ENCODE peak calls at places on chromosomes 2 and 18, in seven cellular contexts. One of them, this sample, is unnamed.

GRCh38 chr18:23838801-23839366 is 149.6 kb downstream of the LAMA3 start:
- DNase-seq in lower lobe of right lung: no peak
- DNase-seq in A549: no peak
- DNase-seq in thoracic aorta: no peak
- DNase-seq in upper lobe of right lung: no peak
- DNase-seq in BE2C: no peak
- DNase-seq in OCI-LY7: no peak
- DNase-seq in this sample: no peak

GRCh38 chr2:236840857-236841256 is 244.8 kb upstream of the COPS8 start:
- DNase-seq in OCI-LY7: no peak
- DNase-seq in lower lobe of right lung: no peak
- DNase-seq in thoracic aorta: no peak
- DNase-seq in upper lobe of right lung: no peak
- DNase-seq in A549: no peak
- DNase-seq in BE2C: no peak
- DNase-seq in this sample: no peak

GRCh38 chr2:142596334-142597088 is 281.0 kb upstream of the KYNU start:
- DNase-seq in thoracic aorta: no peak
- DNase-seq in upper lobe of right lung: no peak
- DNase-seq in OCI-LY7: no peak
- DNase-seq in BE2C: no peak
- DNase-seq in A549: no peak
- DNase-seq in lower lobe of right lung: no peak
- DNase-seq in this sample: no peak

GRCh38 chr18:11175266-11175947 is 26.0 kb upstream of the PIEZO2 start:
- DNase-seq in OCI-LY7: no peak
- DNase-seq in BE2C: no peak
- DNase-seq in upper lobe of right lung: no peak
- DNase-seq in thoracic aorta: no peak
- DNase-seq in lower lobe of right lung: no peak
- DNase-seq in A549: no peak
- DNase-seq in this sample: no peak

GRCh38 chr2:124884315-124884714 is 859.2 kb downstream of the CNTNAP5 start:
- DNase-seq in OCI-LY7: no peak
- DNase-seq in BE2C: no peak
- DNase-seq in upper lobe of right lung: no peak
- DNase-seq in A549: no peak
- DNase-seq in thoracic aorta: no peak
- DNase-seq in lower lobe of right lung: no peak
- DNase-seq in this sample: no peak

GRCh38 chr2:179726461-179727180 is 134.8 kb downstream of the ZNF385B start:
- DNase-seq in A549: no peak
- DNase-seq in lower lobe of right lung: no peak
- DNase-seq in OCI-LY7: no peak
- DNase-seq in BE2C: no peak
- DNase-seq in thoracic aorta: no peak
- DNase-seq in upper lobe of right lung: no peak
- DNase-seq in this sample: no peak

GRCh38 chr18:31741096-31741735 is 19.5 kb downstream of the SLC25A52 start:
- DNase-seq in upper lobe of right lung: no peak
- DNase-seq in OCI-LY7: peak; percentile 13
- DNase-seq in BE2C: peak; percentile 20
- DNase-seq in thoracic aorta: peak; percentile 17
- DNase-seq in lower lobe of right lung: no peak
- DNase-seq in A549: no peak
- DNase-seq in this sample: no peak

GRCh38 chr2:106789185-106789584 is 96.8 kb downstream of the ST6GAL2 start:
- DNase-seq in thoracic aorta: no peak
- DNase-seq in A549: no peak
- DNase-seq in BE2C: peak; percentile 30
- DNase-seq in lower lobe of right lung: no peak
- DNase-seq in upper lobe of right lung: no peak
- DNase-seq in OCI-LY7: peak; percentile 65
- DNase-seq in this sample: no peak

GRCh38 chr18:30806823-30807222 is 235.7 kb downstream of the DSC3 start:
- DNase-seq in OCI-LY7: no peak
- DNase-seq in A549: no peak
- DNase-seq in upper lobe of right lung: no peak
- DNase-seq in lower lobe of right lung: no peak
- DNase-seq in thoracic aorta: no peak
- DNase-seq in BE2C: no peak
- DNase-seq in this sample: no peak

GRCh38 chr2:28340312-28341202 is 52.1 kb upstream of the FOSL2 start:
- DNase-seq in thoracic aorta: no peak
- DNase-seq in lower lobe of right lung: no peak
- DNase-seq in upper lobe of right lung: peak; percentile 38
- DNase-seq in OCI-LY7: no peak
- DNase-seq in A549: no peak
- DNase-seq in BE2C: no peak
- DNase-seq in this sample: no peak

GRCh38 chr2:23526114-23526513 is 141.1 kb downstream of the KLHL29 start:
- DNase-seq in BE2C: no peak
- DNase-seq in thoracic aorta: no peak
- DNase-seq in OCI-LY7: no peak
- DNase-seq in A549: no peak
- DNase-seq in upper lobe of right lung: no peak
- DNase-seq in lower lobe of right lung: no peak
- DNase-seq in this sample: no peak

GRCh38 chr2:20990446-20990988 is 53.4 kb downstream of the APOB start:
- DNase-seq in upper lobe of right lung: no peak
- DNase-seq in OCI-LY7: no peak
- DNase-seq in thoracic aorta: no peak
- DNase-seq in BE2C: no peak
- DNase-seq in A549: no peak
- DNase-seq in lower lobe of right lung: no peak
- DNase-seq in this sample: no peak

GRCh38 chr2:219959471-219959870 is 332.0 kb downstream of the SLC4A3 start:
- DNase-seq in OCI-LY7: no peak
- DNase-seq in A549: no peak
- DNase-seq in lower lobe of right lung: no peak
- DNase-seq in upper lobe of right lung: no peak
- DNase-seq in thoracic aorta: no peak
- DNase-seq in BE2C: no peak
- DNase-seq in this sample: no peak

GRCh38 chr2:99395589-99396130 is 58.5 kb downstream of the EIF5B start:
- DNase-seq in BE2C: no peak
- DNase-seq in thoracic aorta: no peak
- DNase-seq in A549: no peak
- DNase-seq in lower lobe of right lung: no peak
- DNase-seq in upper lobe of right lung: no peak
- DNase-seq in OCI-LY7: no peak
- DNase-seq in this sample: no peak

GRCh38 chr2:128808462-128809255 is 490.0 kb upstream of the HS6ST1 start:
- DNase-seq in thoracic aorta: no peak
- DNase-seq in A549: no peak
- DNase-seq in lower lobe of right lung: no peak
- DNase-seq in OCI-LY7: no peak
- DNase-seq in upper lobe of right lung: no peak
- DNase-seq in BE2C: no peak
- DNase-seq in this sample: no peak

GRCh38 chr2:128690431-128690830 is 371.8 kb upstream of the HS6ST1 start:
- DNase-seq in OCI-LY7: no peak
- DNase-seq in A549: no peak
- DNase-seq in BE2C: no peak
- DNase-seq in upper lobe of right lung: no peak
- DNase-seq in thoracic aorta: no peak
- DNase-seq in lower lobe of right lung: no peak
- DNase-seq in this sample: no peak

GRCh38 chr18:12779043-12779442 is 76.2 kb downstream of the PSMG2 start:
- DNase-seq in A549: no peak
- DNase-seq in thoracic aorta: no peak
- DNase-seq in BE2C: no peak
- DNase-seq in lower lobe of right lung: no peak
- DNase-seq in OCI-LY7: no peak
- DNase-seq in upper lobe of right lung: no peak
- DNase-seq in this sample: no peak

GRCh38 chr2:33126973-33127372 is 180.2 kb downstream of the LTBP1 start:
- DNase-seq in thoracic aorta: no peak
- DNase-seq in lower lobe of right lung: no peak
- DNase-seq in OCI-LY7: no peak
- DNase-seq in A549: no peak
- DNase-seq in upper lobe of right lung: no peak
- DNase-seq in BE2C: no peak
- DNase-seq in this sample: no peak

GRCh38 chr2:216665240-216665639 is 30.1 kb downstream of the IGFBP5 start:
- DNase-seq in thoracic aorta: no peak
- DNase-seq in lower lobe of right lung: no peak
- DNase-seq in BE2C: peak; percentile 54
- DNase-seq in OCI-LY7: no peak
- DNase-seq in upper lobe of right lung: no peak
- DNase-seq in A549: no peak
- DNase-seq in this sample: no peak

GRCh38 chr18:74351354-74351753 is 35.7 kb downstream of the C18orf63 start:
- DNase-seq in A549: no peak
- DNase-seq in BE2C: no peak
- DNase-seq in OCI-LY7: peak; percentile 7
- DNase-seq in thoracic aorta: no peak
- DNase-seq in lower lobe of right lung: no peak
- DNase-seq in upper lobe of right lung: no peak
- DNase-seq in this sample: no peak

GRCh38 chr2:240893363-240893828 is 2.6 kb downstream of the MAB21L4 start:
- DNase-seq in OCI-LY7: peak; percentile 26
- DNase-seq in thoracic aorta: no peak
- DNase-seq in A549: no peak
- DNase-seq in BE2C: no peak
- DNase-seq in upper lobe of right lung: no peak
- DNase-seq in lower lobe of right lung: no peak
- DNase-seq in this sample: no peak

GRCh38 chr2:70541481-70542020 is 12.1 kb downstream of the TGFA start:
- DNase-seq in upper lobe of right lung: no peak
- DNase-seq in OCI-LY7: no peak
- DNase-seq in A549: no peak
- DNase-seq in BE2C: no peak
- DNase-seq in lower lobe of right lung: no peak
- DNase-seq in thoracic aorta: no peak
- DNase-seq in this sample: no peak
- TF ChIP-seq CTCF in upper lobe of right lung: no peak
- TF ChIP-seq CTCF in OCI-LY7: no peak
- TF ChIP-seq CTCF in A549: no peak
- TF ChIP-seq CTCF in BE2C: no peak
- TF ChIP-seq CTCF in lower lobe of right lung: no peak
- TF ChIP-seq CTCF in thoracic aorta: no peak
- TF ChIP-seq CTCF in this sample: no peak

DNA sequence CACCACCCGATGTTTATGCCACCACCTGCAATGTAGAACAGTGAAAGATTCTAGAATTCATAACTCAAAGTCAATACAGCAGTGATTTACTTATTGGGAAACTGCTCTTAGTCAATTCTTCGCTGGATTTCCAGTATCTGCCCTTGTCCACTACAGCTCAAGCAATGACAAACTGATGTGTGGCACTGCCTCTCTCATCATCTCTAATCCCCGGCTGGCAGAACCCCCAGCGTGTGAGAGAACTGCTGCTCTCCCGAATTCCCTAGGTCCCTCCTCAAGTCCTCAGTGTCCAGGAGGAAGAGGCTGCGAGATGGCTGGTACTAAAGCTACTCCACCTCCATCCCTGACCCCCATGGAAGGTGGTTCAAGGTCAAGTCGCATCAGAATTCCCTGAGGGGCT is 1.6 kb downstream of the TXNL4A start:
- DNase-seq in upper lobe of right lung: no peak
- DNase-seq in lower lobe of right lung: no peak
- DNase-seq in thoracic aorta: no peak
- DNase-seq in OCI-LY7: no peak
- DNase-seq in A549: no peak
- DNase-seq in BE2C: no peak
- DNase-seq in this sample: no peak
- H3K4me1 ChIP-seq in upper lobe of right lung: peaks cover 36% of the 10 kb centered on the region
- H3K4me1 ChIP-seq in lower lobe of right lung: peaks cover 57% of the 10 kb centered on the region
- H3K4me1 ChIP-seq in thoracic aorta: peaks cover 16% of the 10 kb centered on the region
- H3K4me1 ChIP-seq in OCI-LY7: peaks cover 12% of the 10 kb centered on the region
- H3K4me1 ChIP-seq in A549: peaks cover 13% of the 10 kb centered on the region
- H3K4me1 ChIP-seq in BE2C: no peaks in the 10 kb centered on the region
- H3K4me1 ChIP-seq in this sample: no peaks in the 10 kb centered on the region

DNA sequence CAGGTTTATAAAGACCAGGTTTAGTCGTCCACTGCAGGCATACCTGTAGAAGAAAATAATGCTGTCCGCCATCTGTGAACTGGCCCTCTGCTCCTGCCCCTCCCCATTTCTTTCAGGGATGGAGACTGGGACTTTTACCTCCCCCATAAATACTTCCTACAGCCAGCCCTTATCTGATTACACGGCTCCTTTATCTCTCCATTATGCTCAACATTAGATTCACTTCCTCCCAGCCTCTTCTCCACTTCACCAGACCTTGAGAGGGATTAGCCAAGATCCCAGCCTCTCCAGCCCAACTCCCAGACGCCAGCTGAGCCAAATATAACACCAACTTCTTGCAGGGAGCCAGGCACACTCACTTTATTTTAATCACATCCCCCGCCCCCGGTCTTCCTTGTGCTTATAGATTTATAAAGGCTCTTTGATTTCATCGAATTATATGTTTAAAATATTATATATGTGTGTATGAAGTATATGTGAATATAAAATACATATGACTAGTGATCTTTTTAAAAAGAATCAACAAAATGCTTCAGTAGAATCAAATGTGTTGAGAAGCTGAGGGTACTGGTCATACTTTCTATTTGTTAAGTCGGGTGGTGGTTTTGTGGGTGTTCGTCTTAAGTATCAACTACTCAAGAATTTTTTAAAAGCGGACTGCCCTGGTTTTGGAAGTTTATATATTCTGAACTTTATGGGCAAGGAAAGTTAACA is 81.0 kb downstream of the SPRED2 start:
- DNase-seq in OCI-LY7: no peak
- DNase-seq in thoracic aorta: no peak
- DNase-seq in A549: no peak
- DNase-seq in lower lobe of right lung: no peak
- DNase-seq in BE2C: no peak
- DNase-seq in upper lobe of right lung: no peak
- DNase-seq in this sample: no peak
- H3K4me3 ChIP-seq in OCI-LY7: peak overlapping the region; percentile 9
- H3K4me3 ChIP-seq in thoracic aorta: no peak overlapping the region
- H3K4me3 ChIP-seq in A549: no peak overlapping the region
- H3K4me3 ChIP-seq in lower lobe of right lung: no peak overlapping the region
- H3K4me3 ChIP-seq in BE2C: no peak overlapping the region
- H3K4me3 ChIP-seq in upper lobe of right lung: no peak overlapping the region
- H3K4me3 ChIP-seq in this sample: no peak overlapping the region

DNA sequence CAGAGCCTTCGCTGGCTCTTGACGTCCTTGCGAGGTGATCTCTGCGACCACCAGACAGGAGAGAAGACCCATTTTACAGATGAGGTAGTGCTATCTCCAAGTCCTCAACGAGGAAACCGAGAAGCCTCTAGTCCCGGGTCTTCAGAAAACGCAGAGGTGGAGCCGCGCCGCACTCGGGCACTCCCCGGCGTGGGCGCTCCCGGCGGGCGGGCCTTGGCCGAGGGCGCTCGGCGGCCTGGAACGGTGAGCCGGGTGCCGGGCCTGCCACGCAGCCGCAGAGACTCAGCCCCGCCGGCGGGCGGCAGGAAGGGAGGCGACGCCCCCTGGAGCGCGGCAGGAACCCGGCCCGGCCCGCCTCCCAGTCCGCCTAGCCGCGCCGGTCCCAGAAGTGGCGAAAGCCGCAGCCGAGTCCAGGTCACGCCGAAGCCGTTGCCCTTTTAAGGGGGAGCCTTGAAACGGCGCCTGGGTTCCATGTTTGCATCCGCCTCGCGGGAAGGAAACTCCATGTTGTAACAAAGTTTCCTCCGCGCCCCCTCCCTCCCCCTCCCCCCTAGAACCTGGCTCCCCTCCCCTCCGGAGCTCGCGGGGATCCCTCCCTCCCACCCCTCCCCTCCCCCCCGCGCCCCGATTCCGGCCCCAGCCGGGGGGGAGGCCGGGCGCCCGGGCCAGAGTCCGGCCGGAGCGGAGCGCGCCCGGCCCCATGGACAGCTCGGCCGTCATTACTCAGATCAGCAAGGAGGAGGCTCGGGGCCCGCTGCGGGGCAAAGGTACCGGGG is at the start of gene CTDSP1:
- DNase-seq in BE2C: peak; percentile 96
- DNase-seq in lower lobe of right lung: peak; percentile 97
- DNase-seq in A549: peak; percentile 86
- DNase-seq in upper lobe of right lung: peak; percentile 98
- DNase-seq in thoracic aorta: peak; percentile 88
- DNase-seq in OCI-LY7: peak; percentile 98
- DNase-seq in this sample: peak; percentile 98
- TF ChIP-seq CTCF in BE2C: no peak
- TF ChIP-seq CTCF in lower lobe of right lung: peak; percentile 17
- TF ChIP-seq CTCF in A549: no peak
- TF ChIP-seq CTCF in upper lobe of right lung: peak; percentile 12
- TF ChIP-seq CTCF in thoracic aorta: no peak
- TF ChIP-seq CTCF in OCI-LY7: no peak
- TF ChIP-seq CTCF in this sample: no peak